ENCODE peak calls at places on chromosome 5, in ten cellular contexts. F, S, P, X, Q, D, B, L, C and O are unnamed samples.

GRCh38 chr5:150540615-150541396 is 32.9 kb downstream of the NDST1 start:
- DNase-seq in F (no peak), S (no peak), P (no peak), X (peak), Q (peak), D (peak), B (peak), L (peak), C (peak), O (peak)

GRCh38 chr5:180084638-180085561 is 13.3 kb upstream of the RNF130 start:
- DNase-seq in F (no peak), S (peak), P (no peak), X (no peak), Q (no peak), D (no peak), B (no peak), L (no peak), C (peak), O (no peak)

GRCh38 chr5:122534829-122535228 is 222.8 kb downstream of the SNCAIP start:
- DNase-seq in F (no peak), S (no peak), P (no peak), X (no peak), Q (no peak), D (no peak), B (no peak), L (no peak), C (no peak), O (no peak)

GRCh38 chr5:116575635-116576042 is 1.0 kb upstream of the SEMA6A start:
- DNase-seq in F (no peak), S (peak), P (no peak), X (peak), Q (no peak), D (no peak), B (no peak), L (no peak), C (no peak), O (no peak)

GRCh38 chr5:176771102-176771845 is 39.1 kb upstream of the UNC5A start:
- DNase-seq in F (no peak), S (no peak), P (no peak), X (no peak), Q (no peak), D (no peak), B (no peak), L (no peak), C (no peak), O (no peak)

GRCh38 chr5:42074353-42074752 is 149.3 kb downstream of the FBXO4 start:
- DNase-seq in F (no peak), S (no peak), P (no peak), X (no peak), Q (no peak), D (no peak), B (no peak), L (no peak), C (peak), O (no peak)

GRCh38 chr5:176904276-176904675 is 5.1 kb upstream of the HK3 start:
- DNase-seq in F (no peak), S (no peak), P (no peak), X (no peak), Q (no peak), D (no peak), B (no peak), L (no peak), C (no peak), O (no peak)

GRCh38 chr5:4911646-4912403 is 228.3 kb upstream of the ADAMTS16 start:
- DNase-seq in F (no peak), S (no peak), P (no peak), X (no peak), Q (no peak), D (no peak), B (no peak), L (no peak), C (no peak), O (no peak)

GRCh38 chr5:2410451-2410850 is 341.0 kb downstream of the IRX2 start:
- DNase-seq in F (no peak), S (no peak), P (no peak), X (no peak), Q (no peak), D (no peak), B (no peak), L (no peak), C (no peak), O (no peak)

GRCh38 chr5:79235578-79236363 is at the start of gene JMY:
- DNase-seq in F (peak), S (peak), P (peak), X (peak), Q (peak), D (peak), B (peak), L (peak), C (peak), O (peak)
- TF ChIP-seq CTCF in F (peak), S (peak), P (peak), X (no peak), Q (no peak), D (no peak), B (no peak), L (peak), C (no peak), O (peak)

GRCh38 chr5:74642543-74642863 is 2.0 kb upstream of the ENC1 start:
- DNase-seq in F (no peak), S (no peak), P (no peak), X (no peak), Q (no peak), D (no peak), B (no peak), L (no peak), C (peak), O (no peak)
- H3K4me3 ChIP-seq in F (no peak), S (peak), P (no peak), X (no peak), Q (no peak), D (no peak), B (no peak), L (no peak), C (peak), O (no peak)

GRCh38 chr5:20223451-20223850 is 235.5 kb upstream of the CDH18 start:
- DNase-seq in F (no peak), S (no peak), P (no peak), X (no peak), Q (no peak), D (no peak), B (no peak), L (no peak), C (no peak), O (no peak)

GRCh38 chr5:20229286-20230005 is 241.4 kb upstream of the CDH18 start:
- DNase-seq in F (no peak), S (no peak), P (no peak), X (peak), Q (no peak), D (no peak), B (no peak), L (no peak), C (no peak), O (peak)

GRCh38 chr5:20230010-20230409 is 242.0 kb upstream of the CDH18 start:
- DNase-seq in F (no peak), S (no peak), P (no peak), X (no peak), Q (no peak), D (no peak), B (no peak), L (no peak), C (no peak), O (no peak)

GRCh38 chr5:20224046-20224445 is 236.0 kb upstream of the CDH18 start:
- DNase-seq in F (no peak), S (no peak), P (no peak), X (no peak), Q (no peak), D (no peak), B (no peak), L (no peak), C (no peak), O (peak)
- TF ChIP-seq CTCF in F (no peak), S (no peak), P (no peak), X (no peak), Q (no peak), D (no peak), B (no peak), L (no peak), C (no peak), O (no peak)

GRCh38 chr5:139849501-139849900 is 53.9 kb downstream of the PSD2 start:
- DNase-seq in F (no peak), S (no peak), P (no peak), X (no peak), Q (no peak), D (no peak), B (no peak), L (no peak), C (no peak), O (no peak)

GRCh38 chr5:139847091-139847490 is 51.5 kb downstream of the PSD2 start:
- DNase-seq in F (no peak), S (no peak), P (no peak), X (no peak), Q (no peak), D (no peak), B (no peak), L (no peak), C (no peak), O (no peak)

GRCh38 chr5:139845846-139846681 is 50.5 kb downstream of the PSD2 start:
- DNase-seq in F (no peak), S (no peak), P (no peak), X (no peak), Q (no peak), D (no peak), B (no peak), L (no peak), C (no peak), O (no peak)

GRCh38 chr5:139848508-139849100 is 53.0 kb downstream of the PSD2 start:
- DNase-seq in F (no peak), S (peak), P (peak), X (peak), Q (no peak), D (no peak), B (no peak), L (no peak), C (no peak), O (no peak)

GRCh38 chr5:139847790-139848507 is 52.3 kb downstream of the PSD2 start:
- DNase-seq in F (peak), S (peak), P (peak), X (peak), Q (peak), D (peak), B (no peak), L (no peak), C (no peak), O (no peak)
- H3K4me3 ChIP-seq in F (peak), S (peak), P (peak), X (peak), Q (peak), D (peak), B (no peak), L (peak), C (no peak), O (peak)

GRCh38 chr5:6251579-6252102 is 126.7 kb downstream of the MED10 start:
- DNase-seq in F (no peak), S (peak), P (no peak), X (no peak), Q (no peak), D (no peak), B (no peak), L (no peak), C (no peak), O (no peak)

GRCh38 chr5:6253281-6253680 is 125.1 kb downstream of the MED10 start:
- DNase-seq in F (no peak), S (no peak), P (no peak), X (no peak), Q (no peak), D (no peak), B (no peak), L (no peak), C (no peak), O (no peak)

GRCh38 chr5:6253846-6254245 is 124.5 kb downstream of the MED10 start:
- DNase-seq in F (no peak), S (no peak), P (no peak), X (no peak), Q (no peak), D (no peak), B (no peak), L (no peak), C (no peak), O (no peak)

GRCh38 chr5:6250121-6250520 is 128.2 kb downstream of the MED10 start:
- DNase-seq in F (no peak), S (no peak), P (no peak), X (no peak), Q (no peak), D (no peak), B (no peak), L (no peak), C (no peak), O (no peak)

DNA sequence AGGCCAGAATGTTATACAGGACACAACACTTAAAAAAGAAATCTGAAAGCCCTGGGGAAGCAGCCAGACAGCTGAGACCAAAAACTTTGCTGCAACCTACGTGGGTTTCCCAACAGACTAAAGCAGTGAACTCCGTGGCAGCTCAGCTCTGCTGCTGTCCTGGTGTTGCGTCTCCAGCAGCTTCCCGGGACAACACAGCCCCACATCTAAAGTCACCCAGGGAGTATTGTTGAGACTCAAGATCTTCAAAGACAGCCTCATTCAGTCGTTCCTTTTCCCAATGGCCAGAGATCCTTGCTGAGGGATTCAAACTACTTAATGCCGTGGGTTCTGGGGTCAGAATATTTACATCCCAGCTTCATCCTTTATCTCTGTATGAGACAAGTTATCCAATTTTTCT is 125.8 kb downstream of the MED10 start:
- DNase-seq in F (no peak), S (no peak), P (no peak), X (no peak), Q (no peak), D (no peak), B (no peak), L (no peak), C (no peak), O (no peak)
- TF ChIP-seq CTCF in F (no peak), S (no peak), P (no peak), X (no peak), Q (no peak), D (no peak), B (no peak), L (no peak), C (no peak), O (no peak)

GRCh38 chr5:44875661-44876250 is 67.0 kb downstream of the MRPS30 start:
- DNase-seq in F (no peak), S (peak), P (no peak), X (no peak), Q (peak), D (no peak), B (peak), L (peak), C (peak), O (peak)
- H3K4me3 ChIP-seq in F (no peak), S (no peak), P (no peak), X (no peak), Q (no peak), D (no peak), B (no peak), L (no peak), C (peak), O (no peak)

GRCh38 chr5:115170128-115170923 is 618 bp upstream of the TRIM36 start:
- DNase-seq in F (no peak), S (peak), P (no peak), X (peak), Q (no peak), D (no peak), B (peak), L (peak), C (peak), O (no peak)

GRCh38 chr5:115170924-115171510 is 1.3 kb upstream of the TRIM36 start:
- DNase-seq in F (no peak), S (peak), P (no peak), X (no peak), Q (no peak), D (no peak), B (no peak), L (no peak), C (peak), O (no peak)

GRCh38 chr5:115166744-115167393 is 2.8 kb downstream of the TRIM36 start:
- DNase-seq in F (no peak), S (no peak), P (no peak), X (no peak), Q (no peak), D (no peak), B (no peak), L (no peak), C (no peak), O (no peak)

GRCh38 chr5:115168829-115169391 is 798 bp downstream of the TRIM36 start:
- DNase-seq in F (no peak), S (peak), P (no peak), X (no peak), Q (no peak), D (no peak), B (no peak), L (no peak), C (no peak), O (no peak)

GRCh38 chr5:115169392-115170127 is at the start of gene TRIM36:
- DNase-seq in F (peak), S (peak), P (peak), X (peak), Q (peak), D (peak), B (peak), L (peak), C (peak), O (peak)
- TF ChIP-seq CTCF in F (peak), S (peak), P (peak), X (no peak), Q (no peak), D (peak), B (peak), L (peak), C (peak), O (no peak)

GRCh38 chr5:68267044-68267443 is 51.5 kb downstream of the PIK3R1 start:
- DNase-seq in F (no peak), S (no peak), P (no peak), X (no peak), Q (no peak), D (no peak), B (no peak), L (no peak), C (no peak), O (no peak)
- H3K4me3 ChIP-seq in F (peak), S (no peak), P (no peak), X (no peak), Q (no peak), D (no peak), B (no peak), L (no peak), C (no peak), O (no peak)

GRCh38 chr5:1109542-1110259 is 2.2 kb downstream of the SLC12A7 start:
- DNase-seq in F (no peak), S (no peak), P (no peak), X (no peak), Q (no peak), D (no peak), B (no peak), L (no peak), C (no peak), O (no peak)
- TF ChIP-seq CTCF in F (no peak), S (no peak), P (no peak), X (no peak), Q (no peak), D (no peak), B (no peak), L (no peak), C (no peak), O (no peak)

GRCh38 chr5:113249216-113249615 is 185.6 kb downstream of the TSSK1B start:
- DNase-seq in F (no peak), S (no peak), P (no peak), X (peak), Q (peak), D (peak), B (peak), L (peak), C (no peak), O (peak)

GRCh38 chr5:113255105-113255504 is 179.7 kb downstream of the TSSK1B start:
- DNase-seq in F (no peak), S (no peak), P (no peak), X (no peak), Q (no peak), D (no peak), B (no peak), L (no peak), C (no peak), O (peak)

GRCh38 chr5:113250341-113250953 is 184.3 kb downstream of the TSSK1B start:
- DNase-seq in F (peak), S (no peak), P (peak), X (peak), Q (peak), D (peak), B (peak), L (peak), C (no peak), O (peak)

GRCh38 chr5:113253037-113253436 is 181.8 kb downstream of the TSSK1B start:
- DNase-seq in F (no peak), S (no peak), P (no peak), X (no peak), Q (no peak), D (no peak), B (no peak), L (no peak), C (no peak), O (no peak)

GRCh38 chr5:113252066-113252465 is 182.7 kb downstream of the TSSK1B start:
- DNase-seq in F (no peak), S (no peak), P (no peak), X (no peak), Q (no peak), D (no peak), B (no peak), L (no peak), C (no peak), O (no peak)
- H3K4me3 ChIP-seq in F (no peak), S (no peak), P (no peak), X (no peak), Q (no peak), D (no peak), B (no peak), L (no peak), C (no peak), O (no peak)